ENCODE peak calls at places on chromosomes 13 and 19, in six cellular contexts. B is IMR-90; X is stimulated activated CD8-positive, alpha-beta memory T cell treated with anti-CD3 and anti-CD28 coated beads, Interleukin-12 subunit alpha, Interleukin-12 subunit beta, amount 100 ng/mL, for 1 hour; G is frontal cortex; T is C1 segment of cervical spinal cord; M is neural crest cell. W is an unnamed sample.

GRCh38 chr19:37955986-37956385 is 49.0 kb downstream of the SIPA1L3 start:
- DNase-seq in B (no peak), X (no peak), G (no peak), T (no peak), M (no peak), W (no peak)

GRCh38 chr19:33468361-33469170 is 53.0 kb downstream of the PEPD start:
- DNase-seq in B (peak), X (no peak), G (no peak), T (no peak), M (no peak), W (peak)

GRCh38 chr19:6536138-6536671 is 5.4 kb downstream of the TNFSF9 start:
- DNase-seq in B (no peak), X (peak), G (peak), T (peak), M (no peak), W (no peak)

GRCh38 chr13:113941571-113942191 is 32.2 kb downstream of the C13orf46 start:
- DNase-seq in B (no peak), X (no peak), G (no peak), T (no peak), M (no peak), W (no peak)

GRCh38 chr19:35240322-35240721 is 8.5 kb upstream of the LSR start:
- DNase-seq in B (no peak), X (no peak), G (no peak), T (no peak), M (no peak), W (no peak)

GRCh38 chr19:55536951-55537740 is at the start of gene SBK2:
- DNase-seq in B (no peak), X (no peak), G (no peak), T (no peak), M (peak), W (no peak)

GRCh38 chr19:536881-537404 is 5.4 kb downstream of the CDC34 start:
- DNase-seq in B (no peak), X (no peak), G (no peak), T (no peak), M (no peak), W (no peak)

GRCh38 chr19:52138614-52139290 is 986 bp downstream of the ZNF616 start:
- DNase-seq in B (peak), X (no peak), G (no peak), T (peak), M (peak), W (no peak)

GRCh38 chr13:95023405-95023804 is 277.8 kb downstream of the ABCC4 start:
- DNase-seq in B (peak), X (no peak), G (no peak), T (no peak), M (no peak), W (no peak)

GRCh38 chr19:369876-370275 is 25.3 kb upstream of the MIER2 start:
- DNase-seq in B (no peak), X (no peak), G (no peak), T (no peak), M (no peak), W (no peak)

GRCh38 chr19:55179570-55180484 is at the start of gene SYT5:
- DNase-seq in B (no peak), X (peak), G (peak), T (no peak), M (peak), W (peak)

GRCh38 chr19:38319421-38320258 is at the start of gene KCNK6:
- DNase-seq in B (no peak), X (peak), G (no peak), T (peak), M (peak), W (peak)

GRCh38 chr19:14542721-14543328 is 13.4 kb downstream of the TECR start:
- DNase-seq in B (no peak), X (no peak), G (peak), T (no peak), M (no peak), W (no peak)

GRCh38 chr19:49515767-49516166 is 3.3 kb downstream of the FCGRT start:
- DNase-seq in B (no peak), X (no peak), G (no peak), T (no peak), M (no peak), W (no peak)

GRCh38 chr13:107817652-107818287 is 397.6 kb downstream of the LIG4 start:
- DNase-seq in B (no peak), X (no peak), G (no peak), T (no peak), M (no peak), W (no peak)

GRCh38 chr19:45402469-45403070 is 2.3 kb downstream of the PPP1R13L start:
- DNase-seq in B (no peak), X (no peak), G (no peak), T (no peak), M (peak), W (no peak)

GRCh38 chr19:13905634-13906524 is at the start of the genes BRME1 and CC2D1A:
- DNase-seq in B (peak), X (peak), G (peak), T (peak), M (peak), W (peak)

GRCh38 chr13:64071352-64071751 is 2655.7 kb upstream of the PCDH20 start:
- DNase-seq in B (no peak), X (no peak), G (no peak), T (no peak), M (no peak), W (no peak)

GRCh38 chr13:107678075-107678689 is 537.2 kb downstream of the LIG4 start:
- DNase-seq in B (peak), X (no peak), G (no peak), T (no peak), M (no peak), W (no peak)

GRCh38 chr19:4373601-4374441 is 26.5 kb downstream of the SH3GL1 start:
- DNase-seq in B (peak), X (no peak), G (no peak), T (peak), M (no peak), W (peak)

GRCh38 chr13:31209172-31209818 is 9.5 kb downstream of the B3GLCT start:
- DNase-seq in B (peak), X (no peak), G (peak), T (peak), M (no peak), W (peak)

GRCh38 chr13:114275309-114275708 is 6.1 kb upstream of the UPF3A start:
- DNase-seq in B (no peak), X (no peak), G (no peak), T (no peak), M (no peak), W (no peak)

GRCh38 chr13:55761986-55762385 is 1378.7 kb upstream of the PRR20A start:
- DNase-seq in B (no peak), X (no peak), G (no peak), T (no peak), M (no peak), W (no peak)

GRCh38 chr13:72205773-72206172 is 338.8 kb upstream of the DACH1 start:
- DNase-seq in B (no peak), X (no peak), G (no peak), T (no peak), M (no peak), W (no peak)

GRCh38 chr13:40974460-40975407 is 44.4 kb downstream of the ELF1 start:
- DNase-seq in B (peak), X (no peak), G (no peak), T (no peak), M (no peak), W (no peak)

GRCh38 chr19:19866599-19867248 is 1.0 kb downstream of the ZNF253 start:
- DNase-seq in B (no peak), X (peak), G (no peak), T (peak), M (peak), W (no peak)